ENCODE peak calls at places on chromosomes 3 and 15, in ten cellular contexts. B is GM06990, J is uterus, D is colonic mucosa, I is H9, E is heart right ventricle, H is A549, K is AG04450, O is RWPE1, A is tibial artery. W is an unnamed sample.
A peak's percentile ranks its signal among the peaks of the same experiment; 100 is the strongest.

GRCh38 chr3:81364411-81364810 is 397.0 kb downstream of the GBE1 start:
- DNase-seq in B (no peak), J (no peak), D (no peak), I (no peak), E (no peak), H (no peak), K (no peak), O (no peak), A (no peak), W (no peak)

GRCh38 chr3:31391150-31391549 is 141.6 kb upstream of the STT3B start:
- DNase-seq in B (no peak), J (no peak), D (no peak), I (peak; percentile 54), E (no peak), H (no peak), K (no peak), O (no peak), A (no peak), W (no peak)

GRCh38 chr3:120404876-120405275 is 45.9 kb downstream of the FSTL1 start:
- DNase-seq in B (no peak), J (no peak), D (no peak), I (no peak), E (no peak), H (no peak), K (no peak), O (no peak), A (no peak), W (no peak)

GRCh38 chr3:67655364-67656121 is 1.1 kb upstream of the SUCLG2 start:
- DNase-seq in B (peak; percentile 75), J (peak; percentile 18), D (peak; percentile 35), I (no peak), E (peak; percentile 11), H (no peak), K (no peak), O (no peak), A (peak; percentile 29), W (no peak)

GRCh38 chr3:148464246-148464645 is 233.5 kb upstream of the AGTR1 start:
- DNase-seq in B (no peak), J (no peak), D (no peak), I (no peak), E (no peak), H (no peak), K (no peak), O (no peak), A (no peak), W (no peak)

GRCh38 chr15:38600241-38600640 is 35.6 kb upstream of the RASGRP1 start:
- DNase-seq in B (no peak), J (no peak), D (no peak), I (no peak), E (no peak), H (no peak), K (no peak), O (no peak), A (no peak), W (no peak)

GRCh38 chr3:185822221-185822956 is 2.5 kb downstream of the IGF2BP2 start:
- DNase-seq in B (no peak), J (no peak), D (no peak), I (no peak), E (no peak), H (no peak), K (no peak), O (peak; percentile 65), A (no peak), W (no peak)

GRCh38 chr3:118144919-118145318 is 889.7 kb downstream of the IGSF11 start:
- DNase-seq in B (no peak), J (no peak), D (no peak), I (no peak), E (no peak), H (no peak), K (no peak), O (no peak), A (peak; percentile 15), W (no peak)

GRCh38 chr3:159169828-159170227 is 368.0 kb downstream of the MFSD1 start:
- DNase-seq in B (no peak), J (no peak), D (peak; percentile 33), I (no peak), E (no peak), H (peak; percentile 16), K (peak; percentile 45), O (peak; percentile 39), A (no peak), W (peak; percentile 44)

GRCh38 chr15:92687183-92687582 is 31.6 kb upstream of the FAM174B start:
- DNase-seq in B (no peak), J (no peak), D (no peak), I (no peak), E (no peak), H (no peak), K (peak; percentile 11), O (no peak), A (no peak), W (no peak)

GRCh38 chr15:89761929-89762328 is 10.9 kb upstream of the MESP1 start:
- DNase-seq in B (no peak), J (no peak), D (peak; percentile 72), I (no peak), E (no peak), H (no peak), K (no peak), O (no peak), A (no peak), W (no peak)

GRCh38 chr15:59562787-59563186 is 48.8 kb upstream of the GCNT3 start:
- DNase-seq in B (no peak), J (no peak), D (no peak), I (no peak), E (no peak), H (no peak), K (no peak), O (no peak), A (no peak), W (no peak)
- TF ChIP-seq CTCF in B (no peak), J (no peak), D (no peak), I (no peak), E (no peak), H (peak; percentile 32), K (no peak), O (peak; percentile 32), A (no peak), W (no peak)

DNA sequence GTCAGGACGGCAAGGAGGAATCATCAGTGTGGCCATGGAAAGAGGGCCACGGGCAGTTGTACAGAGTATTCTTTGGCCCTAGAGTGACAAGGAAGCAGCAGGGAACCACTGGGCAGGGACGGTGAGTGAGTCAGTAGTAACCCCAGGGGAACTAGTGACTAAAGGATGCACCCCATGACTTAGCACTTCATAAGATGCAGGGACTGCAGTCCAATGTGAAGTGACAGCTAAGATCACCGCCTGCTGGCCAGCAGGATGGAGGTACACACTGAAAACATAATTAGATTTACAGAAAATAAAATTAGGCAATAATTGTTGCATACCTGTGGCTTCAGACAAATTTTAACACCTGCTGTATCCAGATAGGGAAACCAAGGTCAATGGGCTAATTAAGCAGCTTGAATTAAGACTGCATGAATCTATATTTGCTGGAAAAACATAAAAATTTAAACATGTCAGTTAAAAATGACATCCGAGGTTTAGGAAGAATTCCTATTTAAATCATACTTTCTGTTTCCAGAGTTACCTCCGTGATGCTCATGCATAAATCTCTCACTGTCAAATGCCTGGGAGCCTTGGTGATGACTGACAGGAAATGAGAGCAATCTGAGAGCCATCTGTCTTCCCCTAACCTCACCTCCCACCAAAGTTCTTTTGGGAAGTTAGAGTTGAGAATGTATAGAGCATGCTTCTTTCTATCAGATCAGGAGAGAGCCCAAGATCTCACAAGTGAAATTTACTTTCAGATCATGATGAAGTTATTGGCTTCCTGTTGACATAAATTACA is 56.5 kb downstream of the DCLK3 start:
- DNase-seq in B (no peak), J (no peak), D (no peak), I (no peak), E (no peak), H (peak; percentile 93), K (no peak), O (peak; percentile 50), A (no peak), W (peak; percentile 4)
- TF ChIP-seq CTCF in B (no peak), J (no peak), D (no peak), I (peak; percentile 31), E (no peak), H (peak; percentile 72), K (peak; percentile 34), O (no peak), A (no peak), W (peak; percentile 25)

GRCh38 chr15:52695146-52695545 is 16.0 kb upstream of the ATOSA start:
- DNase-seq in B (no peak), J (no peak), D (no peak), I (no peak), E (no peak), H (no peak), K (no peak), O (no peak), A (no peak), W (no peak)

GRCh38 chr15:52698514-52698913 is 19.3 kb upstream of the ATOSA start:
- DNase-seq in B (no peak), J (no peak), D (no peak), I (no peak), E (no peak), H (no peak), K (no peak), O (no peak), A (no peak), W (no peak)

GRCh38 chr15:52702390-52702789 is 23.2 kb upstream of the ATOSA start:
- DNase-seq in B (no peak), J (no peak), D (no peak), I (no peak), E (no peak), H (no peak), K (no peak), O (no peak), A (no peak), W (no peak)

GRCh38 chr15:52699457-52699856 is 20.3 kb upstream of the ATOSA start:
- DNase-seq in B (no peak), J (no peak), D (no peak), I (no peak), E (no peak), H (no peak), K (no peak), O (no peak), A (no peak), W (no peak)
- TF ChIP-seq CTCF in B (no peak), J (no peak), D (no peak), I (no peak), E (no peak), H (no peak), K (no peak), O (no peak), A (no peak), W (no peak)

DNA sequence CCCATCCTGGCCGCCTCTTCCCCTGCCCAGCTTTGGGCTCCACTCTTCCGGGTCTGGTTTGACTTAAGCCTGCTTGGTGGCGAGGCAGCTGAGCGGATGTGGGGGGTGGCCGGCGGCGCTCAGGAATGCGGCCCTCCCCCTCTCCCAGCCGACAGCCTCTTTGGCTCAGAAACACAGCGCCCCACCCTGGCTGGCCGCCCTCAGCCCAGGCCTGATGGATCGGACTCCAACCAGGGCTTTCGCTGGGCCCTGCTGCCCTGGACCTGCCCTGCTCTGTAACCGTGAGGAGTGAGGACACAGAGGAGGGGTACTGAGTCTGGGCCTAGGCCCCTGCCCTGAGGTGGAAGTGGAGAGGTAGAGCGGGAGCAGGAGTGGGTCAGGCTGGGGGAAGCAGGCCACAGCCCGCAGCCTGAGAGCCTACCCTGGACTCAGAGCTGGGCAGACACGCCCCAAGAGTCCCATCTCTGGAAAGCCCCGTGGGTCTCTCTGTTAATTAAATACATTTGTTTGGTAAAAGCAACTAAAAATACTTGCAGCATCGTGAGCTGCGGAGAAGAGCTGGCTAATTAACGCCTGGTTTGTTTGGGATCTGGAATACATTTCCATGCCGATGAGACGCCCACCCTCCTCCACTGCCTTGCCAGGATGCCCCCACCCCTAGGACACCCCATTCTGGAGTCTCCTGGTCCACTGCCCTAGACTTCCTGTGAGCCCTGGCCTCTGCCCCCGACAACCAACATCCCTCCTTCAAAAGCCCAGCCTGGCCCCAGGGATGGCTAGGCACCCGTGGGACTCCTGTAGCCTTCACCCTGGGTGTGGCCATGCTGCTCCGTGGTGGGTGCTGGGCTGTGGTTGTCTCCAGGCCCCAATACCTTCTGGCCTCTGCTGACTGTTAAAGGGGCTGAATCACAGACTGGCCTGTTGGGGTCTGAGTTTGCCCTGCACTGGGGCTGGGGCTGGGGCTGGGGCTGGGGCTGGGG is 19.6 kb downstream of the PLXNA1 start:
- DNase-seq in B (no peak), J (peak; percentile 84), D (peak; percentile 54), I (peak; percentile 93), E (peak; percentile 88), H (no peak), K (peak; percentile 76), O (peak; percentile 84), A (peak; percentile 86), W (peak; percentile 55)
- TF ChIP-seq CTCF in B (peak; percentile 19), J (peak; percentile 46), D (no peak), I (peak; percentile 74), E (peak; percentile 79), H (no peak), K (peak; percentile 58), O (peak; percentile 65), A (peak; percentile 42), W (peak; percentile 86)